ENCODE peak calls at places on chromosomes 5 and 9, in seven cellular contexts. V, Q, H, P, F, N and E are unnamed samples.

GRCh38 chr5:3182477-3182876 is 413.2 kb upstream of the IRX1 start:
- DNase-seq in F (no peak), N (no peak), P (no peak), H (no peak), Q (no peak), V (no peak), E (no peak)

GRCh38 chr5:137265457-137265856 is 233.7 kb downstream of the SPOCK1 start:
- DNase-seq in Q (no peak), F (peak; percentile 35), N (no peak), V (no peak), H (no peak), P (no peak), E (no peak)

GRCh38 chr5:53127107-53127506 is 17.6 kb upstream of the MOCS2 start:
- DNase-seq in Q (no peak), V (no peak), P (no peak), N (no peak), H (no peak), F (no peak), E (no peak)

GRCh38 chr9:16039103-16039987 is 486.5 kb downstream of the CCDC171 start:
- DNase-seq in N (no peak), H (peak; percentile 47), F (no peak), P (peak; percentile 71), Q (no peak), V (peak; percentile 36), E (peak; percentile 57)

GRCh38 chr5:60598424-60598823 is 101.5 kb downstream of the DEPDC1B start:
- DNase-seq in Q (no peak), F (no peak), N (no peak), V (no peak), H (no peak), P (no peak), E (no peak)

GRCh38 chr5:173964491-173964890 is 24.5 kb upstream of the C5orf47 start:
- DNase-seq in H (no peak), P (no peak), F (no peak), N (no peak), V (no peak), Q (no peak), E (no peak)

GRCh38 chr5:150789943-150790611 is 11.5 kb downstream of the SMIM3 start:
- DNase-seq in N (peak; percentile 67), Q (peak; percentile 87), F (peak; percentile 90), P (peak; percentile 75), H (peak; percentile 96), V (no peak), E (no peak)

GRCh38 chr5:76790632-76791290 is 28.1 kb upstream of the F2RL1 start:
- DNase-seq in N (peak; percentile 29), Q (peak; percentile 15), V (no peak), F (peak; percentile 93), H (peak; percentile 99), P (no peak), E (peak; percentile 97)

GRCh38 chr5:140875085-140876065 is at the start of gene PCDHA12:
- DNase-seq in Q (no peak), F (peak; percentile 82), P (no peak), V (peak; percentile 55), H (no peak), N (no peak), E (no peak)

GRCh38 chr5:142611154-142611553 is 74.7 kb downstream of the FGF1 start:
- DNase-seq in H (peak; percentile 80), F (peak; percentile 68), P (peak; percentile 80), N (peak; percentile 60), V (peak; percentile 42), Q (peak; percentile 59), E (peak; percentile 70)

GRCh38 chr5:119515192-119515591 is 62.9 kb downstream of the HSD17B4 start:
- DNase-seq in P (no peak), F (peak; percentile 25), H (peak; percentile 45), N (no peak), V (no peak), Q (no peak), E (peak; percentile 65)

GRCh38 chr5:166722939-166723338 is 1568.5 kb upstream of the WWC1 start:
- DNase-seq in P (no peak), Q (no peak), F (peak; percentile 32), V (no peak), N (no peak), H (peak; percentile 80), E (peak; percentile 80)

GRCh38 chr9:124264812-124265211 is 7.1 kb downstream of the NEK6 start:
- DNase-seq in V (no peak), Q (no peak), H (no peak), P (no peak), N (no peak), F (no peak), E (no peak)

GRCh38 chr9:113361304-113362018 is 12.1 kb downstream of the BSPRY start:
- DNase-seq in H (peak; percentile 50), P (no peak), V (no peak), Q (no peak), F (peak; percentile 37), N (peak; percentile 58), E (no peak)

GRCh38 chr5:142465476-142465875 is 140.7 kb upstream of the SPRY4 start:
- DNase-seq in H (no peak), N (no peak), Q (no peak), P (no peak), V (no peak), F (no peak), E (no peak)

GRCh38 chr5:155773680-155774079 is 553.3 kb upstream of the SGCD start:
- DNase-seq in Q (no peak), P (no peak), F (no peak), H (no peak), N (no peak), V (no peak), E (no peak)

GRCh38 chr5:34608368-34608767 is 47.8 kb upstream of the RAI14 start:
- DNase-seq in V (no peak), Q (no peak), H (no peak), P (no peak), F (no peak), N (no peak), E (no peak)
- H3K4me3 ChIP-seq in V (no peak overlapping the region), Q (no peak overlapping the region), H (no peak overlapping the region), P (no peak overlapping the region), F (peak overlapping the region; percentile 6), N (no peak overlapping the region), E (no peak overlapping the region)

GRCh38 chr5:6718161-6718681 is 5.0 kb downstream of the TENT4A start:
- DNase-seq in N (no peak), F (no peak), P (no peak), H (no peak), Q (no peak), V (no peak), E (no peak)
- H3K4me3 ChIP-seq in N (no peak overlapping the region), F (no peak overlapping the region), P (no peak overlapping the region), H (no peak overlapping the region), Q (no peak overlapping the region), V (no peak overlapping the region), E (no peak overlapping the region)

DNA sequence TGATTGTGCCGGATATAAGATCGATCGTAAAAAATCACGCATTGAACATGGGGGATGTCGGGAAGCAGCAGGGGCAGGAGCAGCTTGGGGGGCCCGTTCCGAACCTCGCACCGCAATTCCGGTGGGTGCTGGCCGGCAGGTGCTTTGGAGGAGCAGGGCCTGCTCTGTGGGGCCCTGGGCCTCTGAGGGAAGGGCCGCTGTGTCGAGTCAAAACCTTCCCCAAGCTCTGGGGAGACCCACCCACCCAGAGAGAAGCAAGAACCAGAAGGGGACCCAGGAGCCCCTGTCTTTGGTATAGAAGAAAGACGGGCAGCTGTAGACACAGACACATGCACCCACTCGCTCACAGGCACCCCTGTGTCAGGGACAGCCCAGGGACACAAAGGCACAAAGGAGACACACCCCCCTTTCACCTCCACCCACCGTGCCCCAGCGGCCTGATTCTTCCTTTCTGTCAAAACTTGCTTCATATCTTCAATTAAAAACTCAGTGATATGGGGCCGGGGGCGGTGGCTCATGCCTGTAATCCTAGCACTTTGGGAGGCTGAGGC is 49.4 kb upstream of the ZBTB43 start:
- DNase-seq in V (no peak), P (no peak), H (no peak), Q (no peak), N (no peak), F (no peak), E (no peak)
- H3K4me3 ChIP-seq in V (no peak overlapping the region), P (no peak overlapping the region), H (no peak overlapping the region), Q (no peak overlapping the region), N (no peak overlapping the region), F (no peak overlapping the region), E (no peak overlapping the region)

GRCh38 chr9:101567725-101567993 is 27.1 kb downstream of the PPP3R2 start:
- DNase-seq in H (no peak), N (no peak), F (no peak), V (no peak), Q (no peak), P (no peak), E (no peak)

GRCh38 chr9:101572316-101572715 is 22.5 kb downstream of the PPP3R2 start:
- DNase-seq in H (no peak), Q (peak; percentile 19), N (no peak), P (no peak), V (no peak), F (no peak), E (no peak)

GRCh38 chr9:101569736-101570501 is 24.9 kb downstream of the PPP3R2 start:
- DNase-seq in Q (peak; percentile 93), V (no peak), F (no peak), H (peak; percentile 1), P (no peak), N (peak; percentile 53), E (no peak)

GRCh38 chr9:101574773-101575333 is 19.9 kb downstream of the PPP3R2 start:
- DNase-seq in H (no peak), N (no peak), F (no peak), V (no peak), Q (no peak), P (no peak), E (no peak)

DNA sequence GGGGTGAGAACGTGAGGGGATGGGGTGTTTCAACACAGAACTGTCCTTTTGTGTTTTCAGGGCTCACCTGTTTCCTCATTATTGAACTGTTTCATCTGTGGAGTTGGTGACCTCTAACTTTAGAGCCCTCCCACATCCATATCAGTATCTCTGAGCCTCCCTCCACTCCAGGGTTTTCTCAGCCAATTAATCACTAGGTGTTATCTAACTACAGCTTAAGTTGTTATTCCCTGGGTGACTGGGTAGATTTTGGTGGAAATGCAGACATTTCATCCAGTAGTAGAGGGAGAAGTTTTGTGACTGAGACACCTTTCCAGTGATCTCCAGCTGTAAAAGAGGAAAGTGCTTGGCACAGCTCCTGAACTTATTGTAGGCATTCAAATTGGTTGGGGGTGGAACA is 23.7 kb downstream of the PPP3R2 start:
- DNase-seq in H (no peak), N (peak; percentile 44), Q (no peak), F (no peak), V (no peak), P (no peak), E (no peak)
- H3K4me3 ChIP-seq in H (no peak overlapping the region), N (no peak overlapping the region), Q (no peak overlapping the region), F (no peak overlapping the region), V (no peak overlapping the region), P (no peak overlapping the region), E (no peak overlapping the region)

GRCh38 chr5:7878381-7878873 is 9.5 kb downstream of the MTRR start:
- DNase-seq in N (no peak), P (no peak), V (no peak), F (peak; percentile 93), H (peak; percentile 56), Q (no peak), E (peak; percentile 62)
- H3K4me3 ChIP-seq in N (no peak overlapping the region), P (no peak overlapping the region), V (no peak overlapping the region), F (no peak overlapping the region), H (no peak overlapping the region), Q (no peak overlapping the region), E (no peak overlapping the region)

GRCh38 chr9:131396626-131397025 is 2.7 kb downstream of the PRRC2B start:
- DNase-seq in P (no peak), F (no peak), V (no peak), N (peak; percentile 33), Q (no peak), H (no peak), E (no peak)
- H3K4me3 ChIP-seq in P (no peak overlapping the region), F (peak overlapping the region; percentile 98), V (peak overlapping the region; percentile 21), N (peak overlapping the region; percentile 96), Q (no peak overlapping the region), H (peak overlapping the region; percentile 33), E (peak overlapping the region; percentile 1)